ENCODE peak calls at places on chromosomes 16 and 17, in five cellular contexts. J, K, B, G and H are unnamed samples.

GRCh38 chr17:13727441-13728171 is 125.9 kb upstream of the HS3ST3A1 start:
- DNase-seq in J (peak; percentile 13), K (no peak), B (peak; percentile 78), G (peak; percentile 50), H (no peak)

GRCh38 chr17:4849011-4849536 is 15.9 kb downstream of the MINK1 start:
- DNase-seq in J (no peak), K (no peak), B (no peak), G (no peak), H (no peak)

GRCh38 chr17:59903455-59903854 is 10.5 kb downstream of the RPS6KB1 start:
- DNase-seq in J (no peak), K (no peak), B (no peak), G (no peak), H (no peak)

GRCh38 chr17:55038291-55038690 is 69.7 kb downstream of the STXBP4 start:
- DNase-seq in J (no peak), K (no peak), B (no peak), G (no peak), H (no peak)

GRCh38 chr17:72560303-72561247 is 439.8 kb downstream of the SOX9 start:
- DNase-seq in J (no peak), K (peak; percentile 75), B (peak; percentile 71), G (no peak), H (peak; percentile 48)

GRCh38 chr16:14300631-14301149 is 229.6 kb downstream of the MRTFB start:
- DNase-seq in J (no peak), K (peak; percentile 76), B (peak; percentile 89), G (peak; percentile 68), H (peak; percentile 74)

GRCh38 chr17:59093702-59094231 is 12.9 kb downstream of the TRIM37 start:
- DNase-seq in J (peak; percentile 81), K (no peak), B (peak; percentile 98), G (peak; percentile 94), H (peak; percentile 84)

GRCh38 chr17:4444782-4445473 is 11.2 kb downstream of the SPNS3 start:
- DNase-seq in J (no peak), K (peak; percentile 88), B (no peak), G (no peak), H (no peak)

GRCh38 chr16:3017262-3017805 is 649 bp downstream of the CLDN6 start:
- DNase-seq in J (no peak), K (no peak), B (no peak), G (no peak), H (no peak)

DNA sequence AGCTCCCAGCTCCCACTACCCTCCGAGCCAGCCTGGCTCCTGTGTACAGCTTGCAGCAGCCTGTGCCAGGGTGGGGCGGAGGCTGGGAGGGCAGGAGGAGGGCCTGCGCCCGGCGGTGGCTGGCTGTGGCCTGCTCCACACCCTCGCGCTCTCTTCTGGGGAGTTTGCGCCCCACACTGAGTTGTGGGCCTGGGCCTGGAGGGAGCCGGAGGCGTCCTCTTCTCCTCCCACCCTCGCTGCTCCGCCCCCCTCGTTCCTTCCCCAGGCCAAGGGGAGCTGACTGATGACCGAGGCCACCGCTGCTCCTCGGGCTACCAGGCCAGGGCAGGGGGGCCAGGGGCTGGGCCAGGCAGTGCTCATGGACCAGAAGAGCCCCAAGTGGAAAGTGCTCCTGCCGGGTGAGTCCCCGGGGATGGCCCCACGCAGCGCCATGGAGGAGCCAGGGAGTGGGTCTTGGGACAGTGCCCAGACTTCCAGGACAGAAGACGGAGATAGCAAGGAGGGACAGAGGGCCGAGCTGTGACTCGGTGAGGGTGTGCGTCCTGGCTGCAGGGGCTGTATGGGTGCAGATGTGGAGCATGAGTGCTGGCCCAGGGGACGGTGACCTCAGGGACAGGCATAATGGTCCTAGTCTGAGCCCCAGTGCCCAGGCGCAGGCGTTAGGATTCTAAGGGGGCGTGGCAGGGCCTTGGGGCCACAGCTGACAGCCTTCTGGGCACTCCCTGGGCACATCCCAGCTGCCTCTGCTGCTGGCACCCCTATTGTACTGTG is 242.1 kb upstream of the GSE1 start:
- DNase-seq in J (no peak), K (peak; percentile 73), B (no peak), G (no peak), H (no peak)
- H3K4me3 ChIP-seq in J (no peak overlapping the region), K (no peak overlapping the region), B (no peak overlapping the region), G (no peak overlapping the region), H (no peak overlapping the region)

DNA sequence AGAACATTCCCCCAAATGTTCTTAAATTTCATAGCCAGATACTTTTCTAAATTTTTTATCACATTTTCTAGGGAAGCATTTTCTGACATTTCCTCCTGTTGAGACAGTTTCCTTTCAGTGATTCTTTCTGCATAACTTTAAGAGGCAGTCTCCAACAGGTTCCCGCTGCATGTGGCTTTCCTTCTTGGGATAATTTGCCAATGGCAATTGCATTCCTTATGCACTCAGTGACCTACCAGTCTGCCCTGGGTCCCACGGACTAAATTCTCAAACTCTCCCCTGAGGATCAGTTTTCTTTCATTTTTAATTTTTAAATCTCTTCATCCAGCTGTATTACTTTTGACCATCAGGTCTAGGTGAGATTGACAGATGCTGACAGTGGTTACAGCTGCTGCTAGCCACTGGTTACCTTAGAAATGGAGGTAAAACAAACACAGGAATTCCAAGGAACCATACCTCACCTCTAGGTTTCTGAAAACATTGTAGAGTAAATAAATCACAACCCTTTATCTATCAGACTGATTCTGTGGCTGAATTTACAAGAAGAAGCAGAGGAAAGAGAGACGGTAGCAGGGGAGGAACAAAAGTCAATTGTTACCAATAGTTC is 216.1 kb downstream of the PMP22 start:
- DNase-seq in J (no peak), K (no peak), B (no peak), G (no peak), H (no peak)
- TF ChIP-seq CTCF in J (no peak), K (no peak), B (no peak), G (no peak), H (no peak)

DNA sequence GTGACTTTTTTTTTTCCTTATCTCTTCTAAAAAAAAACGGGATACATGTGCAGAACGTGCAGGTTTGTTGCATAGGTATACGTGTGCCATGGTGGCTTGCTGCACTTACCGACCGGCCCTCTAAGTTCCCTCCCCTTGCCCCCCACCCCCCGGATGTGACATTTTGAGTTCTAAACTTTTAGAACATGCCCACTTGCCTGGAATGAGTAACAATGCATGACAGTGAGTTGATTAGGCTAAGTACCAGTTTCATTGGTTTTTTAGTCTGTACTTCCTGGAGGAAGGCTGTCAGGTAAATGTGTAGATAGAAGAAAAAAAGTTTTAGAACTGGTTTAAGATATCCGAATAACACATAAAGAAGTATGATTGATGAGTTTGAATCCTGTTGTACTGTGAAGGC is 4.0 kb downstream of the BPTF start:
- DNase-seq in J (no peak), K (no peak), B (no peak), G (no peak), H (no peak)
- H3K4me3 ChIP-seq in J (no peak overlapping the region), K (no peak overlapping the region), B (no peak overlapping the region), G (no peak overlapping the region), H (no peak overlapping the region)

GRCh38 chr17:42761638-42762037 is 611 bp downstream of the RAMP2 start:
- DNase-seq in J (no peak), K (no peak), B (no peak), G (no peak), H (no peak)
- TF ChIP-seq CTCF in J (no peak), K (no peak), B (no peak), G (no peak), H (no peak)

GRCh38 chr16:10296956-10297340 is 88.9 kb upstream of the ATF7IP2 start:
- DNase-seq in J (no peak), K (no peak), B (no peak), G (no peak), H (no peak)
- H3K4me3 ChIP-seq in J (no peak overlapping the region), K (no peak overlapping the region), B (no peak overlapping the region), G (no peak overlapping the region), H (no peak overlapping the region)

DNA sequence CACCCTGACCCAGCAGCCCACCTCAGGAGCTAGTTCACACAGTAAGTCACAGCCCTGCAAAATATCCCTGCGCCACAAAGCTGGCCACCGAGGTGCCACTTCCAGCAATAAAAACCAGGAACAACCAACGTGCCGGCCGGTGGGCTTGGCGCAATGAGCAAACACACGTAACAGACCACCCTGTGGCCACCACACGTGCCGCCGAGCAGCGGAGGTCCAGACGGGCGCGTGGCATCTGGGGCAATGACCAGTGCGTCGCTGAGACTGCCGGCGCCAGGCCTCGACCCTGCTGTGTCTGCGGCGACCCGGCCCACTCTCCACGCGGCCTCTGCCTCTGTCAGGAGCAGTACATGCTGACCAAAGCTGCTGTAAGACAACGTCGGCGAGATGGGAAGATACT is 31.5 kb downstream of the LMF1 start:
- DNase-seq in J (no peak), K (no peak), B (no peak), G (no peak), H (no peak)
- TF ChIP-seq CTCF in J (no peak), K (no peak), B (no peak), G (no peak), H (no peak)

DNA sequence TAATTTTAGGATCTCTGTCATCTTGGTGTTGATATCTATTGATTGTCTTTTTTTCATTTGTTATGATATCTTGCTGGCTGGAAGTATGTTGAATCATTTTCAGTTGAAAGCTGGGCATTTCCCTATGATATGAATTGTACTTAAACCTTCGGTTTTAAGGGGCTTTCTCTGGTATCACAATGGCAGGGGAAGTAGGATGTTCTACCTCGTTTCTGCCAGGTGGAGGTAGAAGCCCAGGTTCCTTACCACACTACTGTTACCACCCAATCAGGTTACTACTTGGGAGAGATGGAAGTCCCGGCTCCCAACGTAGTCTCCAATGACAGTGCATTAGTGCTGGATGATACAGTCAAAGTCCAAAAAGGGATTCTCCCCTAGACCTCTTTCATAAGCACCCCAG is 281.7 kb upstream of the TBX2 start:
- DNase-seq in J (no peak), K (no peak), B (no peak), G (no peak), H (no peak)
- H3K4me3 ChIP-seq in J (no peak overlapping the region), K (no peak overlapping the region), B (no peak overlapping the region), G (no peak overlapping the region), H (no peak overlapping the region)

GRCh38 chr17:39193346-39193745 is 4.1 kb downstream of the CACNB1 start:
- DNase-seq in J (no peak), K (no peak), B (no peak), G (no peak), H (no peak)

GRCh38 chr17:39192901-39193300 is 4.6 kb downstream of the CACNB1 start:
- DNase-seq in J (no peak), K (no peak), B (no peak), G (no peak), H (no peak)

GRCh38 chr17:39195568-39196160 is 1.8 kb downstream of the CACNB1 start:
- DNase-seq in J (no peak), K (peak; percentile 69), B (no peak), G (no peak), H (no peak)

GRCh38 chr17:39194985-39195524 is 2.4 kb downstream of the CACNB1 start:
- DNase-seq in J (no peak), K (no peak), B (no peak), G (no peak), H (no peak)

GRCh38 chr17:39194089-39194984 is 3.1 kb downstream of the CACNB1 start:
- DNase-seq in J (no peak), K (no peak), B (peak; percentile 53), G (no peak), H (no peak)
- TF ChIP-seq CTCF in J (peak; percentile 52), K (no peak), B (peak; percentile 60), G (peak; percentile 48), H (peak; percentile 53)